ENCODE peak calls at places on chromosome 11, in five cellular contexts. One of them, this sample, is unnamed.

GRCh38 chr11:115759622-115760527 is 255.7 kb upstream of the CADM1 start:
- DNase-seq in K562: no peak
- DNase-seq in cardiac fibroblast: no peak
- DNase-seq in body of pancreas: peak
- DNase-seq in aorta: peak
- DNase-seq in this sample: no peak

GRCh38 chr11:113178671-113179070 is 135.7 kb upstream of the TTC12 start:
- DNase-seq in K562: no peak
- DNase-seq in cardiac fibroblast: no peak
- DNase-seq in body of pancreas: no peak
- DNase-seq in aorta: no peak
- DNase-seq in this sample: no peak

GRCh38 chr11:129195682-129196081 is 3.6 kb upstream of the ARHGAP32 start:
- DNase-seq in K562: no peak
- DNase-seq in cardiac fibroblast: no peak
- DNase-seq in body of pancreas: no peak
- DNase-seq in aorta: no peak
- DNase-seq in this sample: no peak

GRCh38 chr11:76194872-76195668 is 11.2 kb downstream of the WNT11 start:
- DNase-seq in K562: no peak
- DNase-seq in cardiac fibroblast: peak
- DNase-seq in body of pancreas: no peak
- DNase-seq in aorta: no peak
- DNase-seq in this sample: no peak

GRCh38 chr11:115333106-115333505 is 171.1 kb downstream of the CADM1 start:
- DNase-seq in K562: no peak
- DNase-seq in cardiac fibroblast: peak
- DNase-seq in body of pancreas: no peak
- DNase-seq in aorta: no peak
- DNase-seq in this sample: no peak

GRCh38 chr11:69280451-69280850 is 13.5 kb upstream of the MYEOV start:
- DNase-seq in K562: no peak
- DNase-seq in cardiac fibroblast: peak
- DNase-seq in body of pancreas: no peak
- DNase-seq in aorta: no peak
- DNase-seq in this sample: peak

GRCh38 chr11:126990716-126991480 is 9.7 kb downstream of the KIRREL3 start:
- DNase-seq in K562: no peak
- DNase-seq in cardiac fibroblast: peak
- DNase-seq in body of pancreas: no peak
- DNase-seq in aorta: no peak
- DNase-seq in this sample: no peak

GRCh38 chr11:59212744-59213573 is at the start of gene MPEG1:
- DNase-seq in K562: no peak
- DNase-seq in cardiac fibroblast: no peak
- DNase-seq in body of pancreas: no peak
- DNase-seq in aorta: no peak
- DNase-seq in this sample: no peak

GRCh38 chr11:64339754-64340408 is at the start of gene CCDC88B:
- DNase-seq in K562: no peak
- DNase-seq in cardiac fibroblast: no peak
- DNase-seq in body of pancreas: peak
- DNase-seq in aorta: no peak
- DNase-seq in this sample: peak

GRCh38 chr11:133833101-133833898 is 12.0 kb downstream of the SPATA19 start:
- DNase-seq in K562: no peak
- DNase-seq in cardiac fibroblast: no peak
- DNase-seq in body of pancreas: no peak
- DNase-seq in aorta: no peak
- DNase-seq in this sample: no peak

GRCh38 chr11:112212710-112213109 is 13.5 kb upstream of the PTS start:
- DNase-seq in K562: no peak
- DNase-seq in cardiac fibroblast: no peak
- DNase-seq in body of pancreas: peak
- DNase-seq in aorta: no peak
- DNase-seq in this sample: no peak

GRCh38 chr11:133907841-133908241 is 48.9 kb downstream of the IGSF9B start:
- DNase-seq in K562: no peak
- DNase-seq in cardiac fibroblast: no peak
- DNase-seq in body of pancreas: no peak
- DNase-seq in aorta: peak
- DNase-seq in this sample: no peak

GRCh38 chr11:129131361-129131760 is 60.8 kb downstream of the ARHGAP32 start:
- DNase-seq in K562: no peak
- DNase-seq in cardiac fibroblast: no peak
- DNase-seq in body of pancreas: no peak
- DNase-seq in aorta: no peak
- DNase-seq in this sample: no peak

GRCh38 chr11:130434521-130435223 is 6.3 kb upstream of the ADAMTS8 start:
- DNase-seq in K562: peak
- DNase-seq in cardiac fibroblast: peak
- DNase-seq in body of pancreas: peak
- DNase-seq in aorta: peak
- DNase-seq in this sample: peak

GRCh38 chr11:57711414-57712255 is at the start of gene MED19:
- DNase-seq in K562: peak
- DNase-seq in cardiac fibroblast: peak
- DNase-seq in body of pancreas: peak
- DNase-seq in aorta: peak
- DNase-seq in this sample: peak

GRCh38 chr11:62025429-62026105 is 58.1 kb upstream of the FTH1 start:
- DNase-seq in K562: peak
- DNase-seq in cardiac fibroblast: peak
- DNase-seq in body of pancreas: peak
- DNase-seq in aorta: peak
- DNase-seq in this sample: peak

GRCh38 chr11:6259638-6260019 is at the start of gene CCKBR:
- DNase-seq in K562: no peak
- DNase-seq in cardiac fibroblast: no peak
- DNase-seq in body of pancreas: peak
- DNase-seq in aorta: peak
- DNase-seq in this sample: no peak

GRCh38 chr11:48669146-48669545 is 180.6 kb downstream of the OR4A47 start:
- DNase-seq in K562: no peak
- DNase-seq in cardiac fibroblast: no peak
- DNase-seq in body of pancreas: no peak
- DNase-seq in aorta: no peak
- DNase-seq in this sample: no peak

GRCh38 chr11:113373306-113373705 is 14.3 kb upstream of the ANKK1 start:
- DNase-seq in K562: no peak
- DNase-seq in cardiac fibroblast: peak
- DNase-seq in body of pancreas: no peak
- DNase-seq in aorta: no peak
- DNase-seq in this sample: peak

GRCh38 chr11:7170431-7170830 is 81.3 kb upstream of the SYT9 start:
- DNase-seq in K562: no peak
- DNase-seq in cardiac fibroblast: peak
- DNase-seq in body of pancreas: no peak
- DNase-seq in aorta: no peak
- DNase-seq in this sample: no peak

GRCh38 chr11:118098996-118099837 is 12.5 kb upstream of the SMIM35 start:
- DNase-seq in K562: no peak
- DNase-seq in cardiac fibroblast: no peak
- DNase-seq in body of pancreas: no peak
- DNase-seq in aorta: no peak
- DNase-seq in this sample: no peak

GRCh38 chr11:6249822-6250555 is 9.6 kb upstream of the CCKBR start:
- DNase-seq in K562: peak
- DNase-seq in cardiac fibroblast: peak
- DNase-seq in body of pancreas: peak
- DNase-seq in aorta: peak
- DNase-seq in this sample: peak

GRCh38 chr11:19907839-19908238 is 195.2 kb downstream of the NAV2 start:
- DNase-seq in K562: no peak
- DNase-seq in cardiac fibroblast: no peak
- DNase-seq in body of pancreas: peak
- DNase-seq in aorta: no peak
- DNase-seq in this sample: no peak

GRCh38 chr11:78783846-78784245 is 209.2 kb upstream of the NARS2 start:
- DNase-seq in K562: no peak
- DNase-seq in cardiac fibroblast: no peak
- DNase-seq in body of pancreas: no peak
- DNase-seq in aorta: no peak
- DNase-seq in this sample: no peak
- H3K4me3 ChIP-seq in K562: no peak
- H3K4me3 ChIP-seq in cardiac fibroblast: no peak
- H3K4me3 ChIP-seq in body of pancreas: no peak
- H3K4me3 ChIP-seq in aorta: no peak
- H3K4me3 ChIP-seq in this sample: no peak

GRCh38 chr11:1308745-1309497 is 511 bp downstream of the TOLLIP start:
- DNase-seq in K562: peak
- DNase-seq in cardiac fibroblast: peak
- DNase-seq in body of pancreas: no peak
- DNase-seq in aorta: no peak
- DNase-seq in this sample: no peak
- H3K4me3 ChIP-seq in K562: peak
- H3K4me3 ChIP-seq in cardiac fibroblast: peak
- H3K4me3 ChIP-seq in body of pancreas: peak
- H3K4me3 ChIP-seq in aorta: peak
- H3K4me3 ChIP-seq in this sample: peak

DNA sequence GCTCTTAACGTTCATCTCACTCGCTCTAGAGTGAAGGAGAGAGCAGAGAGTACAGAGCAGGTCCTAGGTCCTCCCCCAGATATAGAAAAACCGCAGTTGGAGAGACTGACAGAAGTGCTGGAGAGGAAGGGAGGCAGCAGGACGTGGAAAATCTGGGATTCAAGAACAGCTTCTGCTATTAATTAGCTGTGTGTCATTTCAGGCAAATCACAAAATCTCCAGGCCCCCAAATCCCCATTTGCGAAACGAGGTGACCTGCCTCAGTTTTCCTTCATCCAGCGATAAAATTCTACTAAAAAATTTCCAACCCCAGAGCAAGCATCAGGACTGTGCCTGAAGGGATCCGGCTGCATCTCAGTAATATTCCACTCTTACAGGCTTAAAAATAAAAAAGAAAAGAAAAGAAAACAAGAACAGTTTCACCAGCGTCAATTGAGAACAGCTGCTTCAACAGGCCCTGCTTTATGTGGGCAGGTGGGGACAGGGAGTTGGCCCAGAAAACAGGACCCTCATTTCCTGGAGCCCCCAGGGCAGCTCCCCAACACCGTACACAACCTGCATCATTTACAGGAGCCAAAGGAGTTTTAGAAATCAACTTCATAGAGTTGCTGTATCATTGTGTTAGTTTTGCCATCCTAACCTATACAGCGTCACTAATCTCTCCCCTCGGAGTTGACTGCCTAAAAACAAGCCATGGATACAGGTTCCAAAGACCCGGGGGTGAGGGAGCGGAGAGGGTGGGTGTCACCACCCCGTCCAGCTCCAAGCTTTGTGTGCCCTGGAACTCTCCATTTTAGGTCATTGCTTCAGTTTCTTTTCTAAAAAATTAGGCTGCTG is 2.3 kb upstream of the MALAT1 start:
- DNase-seq in K562: no peak
- DNase-seq in cardiac fibroblast: peak
- DNase-seq in body of pancreas: no peak
- DNase-seq in aorta: peak
- DNase-seq in this sample: no peak
- H3K4me3 ChIP-seq in K562: peak
- H3K4me3 ChIP-seq in cardiac fibroblast: peak
- H3K4me3 ChIP-seq in body of pancreas: no peak
- H3K4me3 ChIP-seq in aorta: no peak
- H3K4me3 ChIP-seq in this sample: peak

GRCh38 chr11:110131386-110132123 is 38.4 kb downstream of the ZC3H12C start:
- DNase-seq in K562: no peak
- DNase-seq in cardiac fibroblast: no peak
- DNase-seq in body of pancreas: no peak
- DNase-seq in aorta: no peak
- DNase-seq in this sample: no peak
- H3K4me3 ChIP-seq in K562: no peak
- H3K4me3 ChIP-seq in cardiac fibroblast: no peak
- H3K4me3 ChIP-seq in body of pancreas: no peak
- H3K4me3 ChIP-seq in aorta: no peak
- H3K4me3 ChIP-seq in this sample: no peak

GRCh38 chr11:11618973-11619435 is 2.8 kb downstream of the GALNT18 start:
- DNase-seq in K562: no peak
- DNase-seq in cardiac fibroblast: no peak
- DNase-seq in body of pancreas: no peak
- DNase-seq in aorta: no peak
- DNase-seq in this sample: no peak

GRCh38 chr11:11622772-11623531 is 1.1 kb upstream of the GALNT18 start:
- DNase-seq in K562: no peak
- DNase-seq in cardiac fibroblast: no peak
- DNase-seq in body of pancreas: no peak
- DNase-seq in aorta: no peak
- DNase-seq in this sample: no peak

GRCh38 chr11:11621881-11622706 is at the start of gene GALNT18:
- DNase-seq in K562: peak
- DNase-seq in cardiac fibroblast: peak
- DNase-seq in body of pancreas: peak
- DNase-seq in aorta: peak
- DNase-seq in this sample: peak

GRCh38 chr11:11620966-11621880 is 582 bp downstream of the GALNT18 start:
- DNase-seq in K562: no peak
- DNase-seq in cardiac fibroblast: peak
- DNase-seq in body of pancreas: peak
- DNase-seq in aorta: peak
- DNase-seq in this sample: no peak

GRCh38 chr11:11620251-11620965 is 1.4 kb downstream of the GALNT18 start:
- DNase-seq in K562: no peak
- DNase-seq in cardiac fibroblast: no peak
- DNase-seq in body of pancreas: peak
- DNase-seq in aorta: peak
- DNase-seq in this sample: peak
- H3K4me3 ChIP-seq in K562: no peak
- H3K4me3 ChIP-seq in cardiac fibroblast: no peak
- H3K4me3 ChIP-seq in body of pancreas: peak
- H3K4me3 ChIP-seq in aorta: peak
- H3K4me3 ChIP-seq in this sample: peak

GRCh38 chr11:1260023-1260501 is 37.2 kb downstream of the MUC5B start:
- DNase-seq in K562: peak
- DNase-seq in cardiac fibroblast: peak
- DNase-seq in body of pancreas: no peak
- DNase-seq in aorta: no peak
- DNase-seq in this sample: peak

GRCh38 chr11:1261241-1262071 is 38.6 kb downstream of the MUC5B start:
- DNase-seq in K562: no peak
- DNase-seq in cardiac fibroblast: no peak
- DNase-seq in body of pancreas: no peak
- DNase-seq in aorta: no peak
- DNase-seq in this sample: no peak

GRCh38 chr11:1260620-1261019 is 37.8 kb downstream of the MUC5B start:
- DNase-seq in K562: no peak
- DNase-seq in cardiac fibroblast: no peak
- DNase-seq in body of pancreas: no peak
- DNase-seq in aorta: no peak
- DNase-seq in this sample: no peak

GRCh38 chr11:1262172-1263006 is 39.5 kb downstream of the MUC5B start:
- DNase-seq in K562: peak
- DNase-seq in cardiac fibroblast: peak
- DNase-seq in body of pancreas: peak
- DNase-seq in aorta: peak
- DNase-seq in this sample: peak

GRCh38 chr11:1263036-1263435 is 40.2 kb downstream of the MUC5B start:
- DNase-seq in K562: no peak
- DNase-seq in cardiac fibroblast: no peak
- DNase-seq in body of pancreas: no peak
- DNase-seq in aorta: no peak
- DNase-seq in this sample: peak
- H3K4me3 ChIP-seq in K562: peak
- H3K4me3 ChIP-seq in cardiac fibroblast: peak
- H3K4me3 ChIP-seq in body of pancreas: no peak
- H3K4me3 ChIP-seq in aorta: no peak
- H3K4me3 ChIP-seq in this sample: no peak

This sample was measured in small intestine.